ENCODE peak calls at places on chromosomes 13 and 19, in nine cellular contexts. One of them, this sample, is unnamed.

GRCh38 chr13:23788459-23788858 is 100.7 kb downstream of the MIPEP start:
- DNase-seq in epithelial cell of esophagus: no peak
- DNase-seq in astrocyte of the spinal cord: no peak
- DNase-seq in thoracic aorta: no peak
- DNase-seq in MG63: no peak
- DNase-seq in AG04449: no peak
- DNase-seq in GM12865: no peak
- DNase-seq in AG09309: no peak
- DNase-seq in aorta: no peak
- DNase-seq in this sample: no peak

GRCh38 chr13:48783181-48783630 is 129.5 kb downstream of the CYSLTR2 start:
- DNase-seq in aorta: peak
- DNase-seq in AG09309: peak
- DNase-seq in GM12865: no peak
- DNase-seq in astrocyte of the spinal cord: peak
- DNase-seq in MG63: peak
- DNase-seq in epithelial cell of esophagus: peak
- DNase-seq in AG04449: peak
- DNase-seq in thoracic aorta: peak
- DNase-seq in this sample: peak

GRCh38 chr19:8609210-8610040 is 1.1 kb downstream of the ADAMTS10 start:
- DNase-seq in MG63: peak
- DNase-seq in astrocyte of the spinal cord: peak
- DNase-seq in epithelial cell of esophagus: no peak
- DNase-seq in AG09309: no peak
- DNase-seq in aorta: peak
- DNase-seq in AG04449: no peak
- DNase-seq in GM12865: no peak
- DNase-seq in thoracic aorta: peak
- DNase-seq in this sample: no peak

GRCh38 chr13:110820311-110820710 is 94.6 kb downstream of the ANKRD10 start:
- DNase-seq in epithelial cell of esophagus: no peak
- DNase-seq in astrocyte of the spinal cord: no peak
- DNase-seq in AG04449: no peak
- DNase-seq in aorta: no peak
- DNase-seq in AG09309: no peak
- DNase-seq in MG63: no peak
- DNase-seq in thoracic aorta: no peak
- DNase-seq in GM12865: no peak
- DNase-seq in this sample: no peak

GRCh38 chr13:49681837-49682236 is 9.4 kb downstream of the EBPL start:
- DNase-seq in epithelial cell of esophagus: peak
- DNase-seq in AG09309: no peak
- DNase-seq in thoracic aorta: no peak
- DNase-seq in MG63: no peak
- DNase-seq in GM12865: no peak
- DNase-seq in AG04449: no peak
- DNase-seq in astrocyte of the spinal cord: peak
- DNase-seq in aorta: no peak
- DNase-seq in this sample: no peak

GRCh38 chr19:2804156-2805004 is 15.3 kb upstream of the ZNF554 start:
- DNase-seq in epithelial cell of esophagus: no peak
- DNase-seq in MG63: no peak
- DNase-seq in astrocyte of the spinal cord: no peak
- DNase-seq in AG04449: no peak
- DNase-seq in thoracic aorta: no peak
- DNase-seq in aorta: no peak
- DNase-seq in GM12865: no peak
- DNase-seq in AG09309: no peak
- DNase-seq in this sample: no peak

GRCh38 chr13:38657191-38657590 is 29.7 kb upstream of the FREM2 start:
- DNase-seq in GM12865: no peak
- DNase-seq in MG63: peak
- DNase-seq in astrocyte of the spinal cord: peak
- DNase-seq in AG09309: no peak
- DNase-seq in aorta: no peak
- DNase-seq in epithelial cell of esophagus: peak
- DNase-seq in thoracic aorta: no peak
- DNase-seq in AG04449: no peak
- DNase-seq in this sample: no peak

GRCh38 chr19:54433697-54434096 is 15.3 kb upstream of the LENG8 start:
- DNase-seq in AG09309: no peak
- DNase-seq in aorta: no peak
- DNase-seq in GM12865: no peak
- DNase-seq in MG63: no peak
- DNase-seq in epithelial cell of esophagus: no peak
- DNase-seq in AG04449: no peak
- DNase-seq in astrocyte of the spinal cord: no peak
- DNase-seq in thoracic aorta: no peak
- DNase-seq in this sample: no peak

GRCh38 chr13:78655906-78656305 is 3.0 kb downstream of the OBI1 start:
- DNase-seq in aorta: no peak
- DNase-seq in AG09309: no peak
- DNase-seq in epithelial cell of esophagus: no peak
- DNase-seq in astrocyte of the spinal cord: no peak
- DNase-seq in GM12865: no peak
- DNase-seq in thoracic aorta: no peak
- DNase-seq in AG04449: no peak
- DNase-seq in MG63: no peak
- DNase-seq in this sample: no peak

GRCh38 chr13:92547256-92547655 is 679.4 kb upstream of the GPC6 start:
- DNase-seq in MG63: no peak
- DNase-seq in epithelial cell of esophagus: peak
- DNase-seq in aorta: no peak
- DNase-seq in AG04449: no peak
- DNase-seq in AG09309: no peak
- DNase-seq in astrocyte of the spinal cord: peak
- DNase-seq in GM12865: no peak
- DNase-seq in thoracic aorta: no peak
- DNase-seq in this sample: no peak

GRCh38 chr19:4474504-4475136 is 2.5 kb downstream of the HDGFL2 start:
- DNase-seq in thoracic aorta: no peak
- DNase-seq in MG63: no peak
- DNase-seq in AG04449: no peak
- DNase-seq in epithelial cell of esophagus: peak
- DNase-seq in aorta: no peak
- DNase-seq in AG09309: no peak
- DNase-seq in astrocyte of the spinal cord: peak
- DNase-seq in GM12865: peak
- DNase-seq in this sample: peak

GRCh38 chr13:99868767-99869166 is 102.8 kb downstream of the ZIC5 start:
- DNase-seq in MG63: no peak
- DNase-seq in epithelial cell of esophagus: no peak
- DNase-seq in thoracic aorta: no peak
- DNase-seq in AG09309: no peak
- DNase-seq in GM12865: no peak
- DNase-seq in aorta: no peak
- DNase-seq in astrocyte of the spinal cord: no peak
- DNase-seq in AG04449: no peak
- DNase-seq in this sample: no peak

GRCh38 chr13:110774051-110774450 is 60.6 kb downstream of the ING1 start:
- DNase-seq in AG04449: no peak
- DNase-seq in astrocyte of the spinal cord: no peak
- DNase-seq in MG63: no peak
- DNase-seq in epithelial cell of esophagus: no peak
- DNase-seq in AG09309: no peak
- DNase-seq in aorta: no peak
- DNase-seq in GM12865: no peak
- DNase-seq in thoracic aorta: no peak
- DNase-seq in this sample: no peak

GRCh38 chr19:40466219-40467006 is at the start of gene SPTBN4:
- DNase-seq in astrocyte of the spinal cord: no peak
- DNase-seq in aorta: peak
- DNase-seq in thoracic aorta: no peak
- DNase-seq in MG63: no peak
- DNase-seq in AG04449: no peak
- DNase-seq in AG09309: no peak
- DNase-seq in epithelial cell of esophagus: peak
- DNase-seq in GM12865: peak
- DNase-seq in this sample: no peak

GRCh38 chr13:112846411-112847115 is 122.5 kb upstream of the MCF2L start:
- DNase-seq in AG04449: no peak
- DNase-seq in AG09309: no peak
- DNase-seq in epithelial cell of esophagus: no peak
- DNase-seq in aorta: peak
- DNase-seq in GM12865: no peak
- DNase-seq in thoracic aorta: no peak
- DNase-seq in astrocyte of the spinal cord: no peak
- DNase-seq in MG63: no peak
- DNase-seq in this sample: no peak

GRCh38 chr19:18225702-18226468 is at the start of gene PDE4C:
- DNase-seq in AG09309: no peak
- DNase-seq in epithelial cell of esophagus: no peak
- DNase-seq in AG04449: no peak
- DNase-seq in aorta: no peak
- DNase-seq in thoracic aorta: no peak
- DNase-seq in GM12865: no peak
- DNase-seq in astrocyte of the spinal cord: no peak
- DNase-seq in MG63: peak
- DNase-seq in this sample: no peak
- H3K4me3 ChIP-seq in AG09309: no peak
- H3K4me3 ChIP-seq in epithelial cell of esophagus: no peak
- H3K4me3 ChIP-seq in AG04449: no peak
- H3K4me3 ChIP-seq in aorta: no peak
- H3K4me3 ChIP-seq in thoracic aorta: peak
- H3K4me3 ChIP-seq in GM12865: no peak
- H3K4me3 ChIP-seq in astrocyte of the spinal cord: no peak
- H3K4me3 ChIP-seq in MG63: no peak
- H3K4me3 ChIP-seq in this sample: no peak

GRCh38 chr19:27925202-27925601 is 1287.7 kb downstream of the UQCRFS1 start:
- DNase-seq in AG04449: no peak
- DNase-seq in aorta: no peak
- DNase-seq in GM12865: no peak
- DNase-seq in AG09309: no peak
- DNase-seq in astrocyte of the spinal cord: no peak
- DNase-seq in epithelial cell of esophagus: no peak
- DNase-seq in MG63: no peak
- DNase-seq in thoracic aorta: no peak
- DNase-seq in this sample: no peak
- H3K4me3 ChIP-seq in AG04449: no peak
- H3K4me3 ChIP-seq in aorta: no peak
- H3K4me3 ChIP-seq in GM12865: no peak
- H3K4me3 ChIP-seq in AG09309: no peak
- H3K4me3 ChIP-seq in astrocyte of the spinal cord: no peak
- H3K4me3 ChIP-seq in epithelial cell of esophagus: no peak
- H3K4me3 ChIP-seq in MG63: no peak
- H3K4me3 ChIP-seq in thoracic aorta: no peak
- H3K4me3 ChIP-seq in this sample: no peak

GRCh38 chr13:114130131-114130707 is 2.2 kb downstream of the RASA3 start:
- DNase-seq in aorta: no peak
- DNase-seq in thoracic aorta: no peak
- DNase-seq in epithelial cell of esophagus: no peak
- DNase-seq in MG63: no peak
- DNase-seq in GM12865: peak
- DNase-seq in AG04449: no peak
- DNase-seq in astrocyte of the spinal cord: no peak
- DNase-seq in AG09309: no peak
- DNase-seq in this sample: no peak
- H3K4me3 ChIP-seq in aorta: peak
- H3K4me3 ChIP-seq in thoracic aorta: peak
- H3K4me3 ChIP-seq in epithelial cell of esophagus: no peak
- H3K4me3 ChIP-seq in MG63: peak
- H3K4me3 ChIP-seq in GM12865: peak
- H3K4me3 ChIP-seq in AG04449: peak
- H3K4me3 ChIP-seq in astrocyte of the spinal cord: peak
- H3K4me3 ChIP-seq in AG09309: peak
- H3K4me3 ChIP-seq in this sample: peak

DNA sequence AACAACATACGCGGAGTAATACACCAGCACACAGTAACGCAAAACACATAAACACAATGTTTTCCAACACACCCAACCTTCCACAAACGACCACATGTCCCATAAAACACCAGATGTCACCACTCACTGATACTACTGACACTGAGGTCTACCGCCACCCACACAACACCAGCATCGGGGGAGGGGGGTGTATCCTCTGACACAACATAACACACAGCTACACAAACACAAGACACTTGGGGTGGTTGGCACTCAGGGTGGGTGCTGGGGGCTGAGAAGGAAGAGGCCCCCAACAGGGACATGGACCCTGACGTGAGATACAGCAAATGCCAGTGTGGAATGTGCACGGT is 1.5 kb upstream of the KCNN4 start:
- DNase-seq in AG04449: no peak
- DNase-seq in GM12865: no peak
- DNase-seq in aorta: no peak
- DNase-seq in thoracic aorta: no peak
- DNase-seq in MG63: no peak
- DNase-seq in astrocyte of the spinal cord: no peak
- DNase-seq in epithelial cell of esophagus: no peak
- DNase-seq in AG09309: no peak
- DNase-seq in this sample: no peak
- H3K4me3 ChIP-seq in AG04449: no peak
- H3K4me3 ChIP-seq in GM12865: peak
- H3K4me3 ChIP-seq in aorta: no peak
- H3K4me3 ChIP-seq in thoracic aorta: no peak
- H3K4me3 ChIP-seq in MG63: no peak
- H3K4me3 ChIP-seq in astrocyte of the spinal cord: no peak
- H3K4me3 ChIP-seq in epithelial cell of esophagus: no peak
- H3K4me3 ChIP-seq in AG09309: no peak
- H3K4me3 ChIP-seq in this sample: no peak

GRCh38 chr13:40599722-40600121 is 66.7 kb downstream of the FOXO1 start:
- DNase-seq in aorta: no peak
- DNase-seq in MG63: no peak
- DNase-seq in thoracic aorta: no peak
- DNase-seq in astrocyte of the spinal cord: no peak
- DNase-seq in epithelial cell of esophagus: no peak
- DNase-seq in AG09309: no peak
- DNase-seq in AG04449: no peak
- DNase-seq in GM12865: no peak
- DNase-seq in this sample: no peak
- H3K4me3 ChIP-seq in aorta: no peak
- H3K4me3 ChIP-seq in MG63: no peak
- H3K4me3 ChIP-seq in thoracic aorta: no peak
- H3K4me3 ChIP-seq in astrocyte of the spinal cord: no peak
- H3K4me3 ChIP-seq in epithelial cell of esophagus: no peak
- H3K4me3 ChIP-seq in AG09309: no peak
- H3K4me3 ChIP-seq in AG04449: no peak
- H3K4me3 ChIP-seq in GM12865: no peak
- H3K4me3 ChIP-seq in this sample: no peak

DNA sequence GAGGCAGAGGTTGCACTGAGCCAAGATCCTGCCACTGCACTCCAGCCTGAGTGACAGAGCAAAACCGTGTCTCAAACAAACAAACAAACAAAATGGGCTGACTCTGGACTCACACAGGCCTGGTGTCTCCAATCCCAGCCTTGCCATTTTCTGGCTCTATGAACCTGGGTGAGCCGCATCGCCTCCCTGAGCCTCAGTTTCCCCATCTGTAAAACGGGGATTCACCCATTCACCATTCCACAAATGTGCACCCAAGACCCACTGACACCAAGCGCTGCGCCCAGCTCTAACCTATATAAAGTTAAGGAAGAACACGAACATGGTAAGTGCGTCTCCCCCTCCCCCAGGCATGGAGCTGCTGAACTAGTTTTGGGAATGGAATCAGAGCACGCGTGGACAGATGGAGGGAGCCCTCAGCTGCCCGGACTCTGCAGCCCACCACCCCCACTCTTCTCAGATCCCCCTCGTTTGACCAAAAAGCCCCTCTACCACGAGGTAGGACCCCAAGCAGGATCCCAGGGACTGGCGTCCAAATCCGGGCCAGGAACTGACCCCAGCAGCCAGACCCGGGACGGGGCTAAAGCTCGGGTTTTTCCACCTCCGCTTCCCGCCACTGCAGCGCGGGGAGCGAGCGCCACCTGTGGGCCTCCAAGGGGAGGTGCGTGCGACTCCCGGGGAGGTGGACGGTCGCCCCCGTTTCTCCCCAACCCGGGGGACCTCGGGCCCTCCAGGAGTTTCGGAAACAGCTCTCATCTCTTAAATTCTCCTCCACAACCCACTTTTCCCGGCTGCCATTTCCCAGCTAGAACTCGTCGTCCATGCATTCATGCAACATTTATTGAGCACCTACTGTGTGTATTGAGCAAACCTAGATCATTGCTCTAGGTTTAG is 33.0 kb upstream of the ADGRE5 start:
- DNase-seq in MG63: peak
- DNase-seq in thoracic aorta: no peak
- DNase-seq in epithelial cell of esophagus: peak
- DNase-seq in astrocyte of the spinal cord: peak
- DNase-seq in GM12865: peak
- DNase-seq in aorta: peak
- DNase-seq in AG09309: no peak
- DNase-seq in AG04449: no peak
- DNase-seq in this sample: no peak
- H3K4me3 ChIP-seq in MG63: peak
- H3K4me3 ChIP-seq in thoracic aorta: peak
- H3K4me3 ChIP-seq in epithelial cell of esophagus: peak
- H3K4me3 ChIP-seq in astrocyte of the spinal cord: no peak
- H3K4me3 ChIP-seq in GM12865: no peak
- H3K4me3 ChIP-seq in aorta: no peak
- H3K4me3 ChIP-seq in AG09309: peak
- H3K4me3 ChIP-seq in AG04449: peak
- H3K4me3 ChIP-seq in this sample: peak

This sample was measured in BJ.